ENCODE peak calls at places on chromosomes 16 and 17, in ten cellular contexts. Z is HCT116, G is astrocyte, M is A549, F is neural progenitor cell, U is A673, B is psoas muscle, Y is breast epithelium, L is IMR-90, W is pancreas. R is an unnamed sample.

GRCh38 chr17:82892869-82893565 is 53.2 kb upstream of the ZNF750 start:
- DNase-seq in W (peak; percentile 71), F (no peak), L (peak; percentile 8), M (no peak), U (no peak), Z (no peak), G (no peak), Y (no peak), B (no peak), R (no peak)

GRCh38 chr17:41527076-41528023 is 758 bp downstream of the KRT19 start:
- DNase-seq in F (peak; percentile 64), U (no peak), M (no peak), W (peak; percentile 82), L (no peak), B (no peak), Y (no peak), G (no peak), Z (no peak), R (peak; percentile 69)

GRCh38 chr17:49880291-49881053 is 32.6 kb upstream of the TAC4 start:
- DNase-seq in W (peak; percentile 93), L (peak; percentile 44), G (peak; percentile 20), Y (peak; percentile 72), Z (peak; percentile 70), B (peak; percentile 71), F (peak; percentile 94), U (peak; percentile 73), M (peak; percentile 84), R (peak; percentile 65)

GRCh38 chr16:53482123-53482522 is 20.9 kb downstream of the AKTIP start:
- DNase-seq in U (no peak), L (peak; percentile 21), Y (no peak), B (no peak), F (no peak), G (no peak), W (no peak), Z (no peak), M (no peak), R (no peak)

GRCh38 chr16:15726715-15727114 is 76.7 kb downstream of the NDE1 start:
- DNase-seq in W (peak; percentile 44), B (no peak), G (no peak), F (no peak), Y (no peak), U (no peak), M (no peak), L (no peak), Z (no peak), R (no peak)

GRCh38 chr17:10034719-10035475 is 129.8 kb upstream of the RCVRN start:
- DNase-seq in U (no peak), B (no peak), M (no peak), F (no peak), Z (no peak), G (no peak), L (no peak), W (no peak), Y (no peak), R (no peak)

GRCh38 chr16:6131526-6132050 is 1034.0 kb upstream of the EEF2KMT start:
- DNase-seq in L (no peak), Z (no peak), M (no peak), U (peak; percentile 10), Y (no peak), B (no peak), F (no peak), G (peak; percentile 66), W (no peak), R (no peak)

GRCh38 chr17:16593356-16594102 is 24.5 kb upstream of the ZNF287 start:
- DNase-seq in B (no peak), M (no peak), Y (no peak), Z (no peak), L (peak; percentile 22), U (no peak), G (no peak), W (no peak), F (no peak), R (no peak)

GRCh38 chr16:86876499-86876898 is 298.1 kb downstream of the FOXL1 start:
- DNase-seq in Z (no peak), U (no peak), G (no peak), Y (no peak), B (no peak), L (no peak), W (no peak), F (no peak), M (no peak), R (no peak)

GRCh38 chr17:77687417-77687816 is 271.1 kb upstream of the TNRC6C start:
- DNase-seq in G (no peak), L (no peak), Z (no peak), W (no peak), F (no peak), B (no peak), U (no peak), Y (no peak), M (no peak), R (no peak)
- H3K4me1 ChIP-seq in G (no peaks in the 10 kb centered on the region), L (no peaks in the 10 kb centered on the region), Z (no peaks in the 10 kb centered on the region), W (no peaks in the 10 kb centered on the region), F (peaks cover 7% of the 10 kb centered on the region), B (no peaks in the 10 kb centered on the region), U (peaks cover 23% of the 10 kb centered on the region), Y (no peaks in the 10 kb centered on the region), M (no peaks in the 10 kb centered on the region), R (no peaks in the 10 kb centered on the region)

DNA sequence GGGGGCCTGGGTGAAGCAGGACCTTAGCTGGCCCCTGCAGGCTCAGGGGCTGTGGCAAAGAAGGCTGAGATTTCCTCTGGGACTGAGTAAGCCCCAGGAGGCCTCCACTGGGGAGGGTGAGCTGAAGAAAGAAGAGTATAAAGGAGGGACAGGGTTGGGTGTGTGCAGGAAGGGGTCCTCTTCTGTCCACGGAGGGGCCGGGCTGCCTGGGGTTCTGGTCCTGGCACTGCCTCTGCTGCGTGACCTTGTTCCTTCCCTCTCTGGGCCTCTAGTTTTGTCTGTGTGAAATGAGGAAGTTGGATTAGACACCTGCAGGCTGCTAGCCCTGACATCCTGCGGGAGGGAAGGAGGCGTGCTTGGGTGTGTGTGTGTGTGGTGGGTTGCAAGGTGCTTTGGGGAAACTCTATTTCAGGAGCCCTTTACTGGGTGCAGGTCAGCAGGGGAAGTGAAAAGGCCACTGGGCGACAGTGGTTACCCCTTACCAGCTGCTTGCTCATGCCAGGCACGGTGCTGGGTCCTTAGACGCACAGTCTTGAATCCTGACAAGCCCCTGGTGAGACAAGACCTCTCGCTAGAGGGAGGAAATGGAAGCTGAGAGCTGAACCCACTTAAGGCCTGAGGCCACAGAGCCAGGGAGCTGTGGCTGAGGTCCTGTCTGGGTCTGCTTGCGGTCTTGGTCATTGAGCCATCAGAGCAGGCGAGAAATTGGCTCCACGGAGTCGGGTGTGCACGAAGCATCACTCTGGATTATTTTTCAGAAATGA is 60.7 kb downstream of the OR1D5 start:
- DNase-seq in B (no peak), Z (no peak), G (no peak), F (no peak), Y (no peak), W (no peak), M (no peak), U (no peak), L (no peak), R (no peak)
- H3K4me1 ChIP-seq in B (peaks cover 9% of the 10 kb centered on the region), Z (peaks cover 23% of the 10 kb centered on the region), G (peaks cover 11% of the 10 kb centered on the region), F (no peaks in the 10 kb centered on the region), Y (peaks cover 5% of the 10 kb centered on the region), W (peaks cover 37% of the 10 kb centered on the region), M (peaks cover 54% of the 10 kb centered on the region), U (peaks cover 10% of the 10 kb centered on the region), L (peaks cover 22% of the 10 kb centered on the region), R (peaks cover 22% of the 10 kb centered on the region)

GRCh38 chr17:76601042-76601441 is 15.4 kb upstream of the ST6GALNAC2 start:
- DNase-seq in L (no peak), W (no peak), G (no peak), Y (no peak), M (no peak), Z (no peak), B (no peak), F (no peak), U (no peak), R (no peak)

GRCh38 chr17:76597156-76598003 is 11.7 kb upstream of the ST6GALNAC2 start:
- DNase-seq in Y (peak; percentile 88), B (no peak), W (no peak), F (no peak), G (no peak), M (no peak), L (no peak), Z (no peak), U (no peak), R (peak; percentile 27)

GRCh38 chr17:76599699-76600460 is 14.2 kb upstream of the ST6GALNAC2 start:
- DNase-seq in Y (no peak), G (peak; percentile 36), B (no peak), L (peak; percentile 18), U (no peak), Z (no peak), F (no peak), W (no peak), M (no peak), R (no peak)

GRCh38 chr17:76594676-76595075 is 9.0 kb upstream of the ST6GALNAC2 start:
- DNase-seq in F (no peak), G (no peak), M (no peak), Z (no peak), U (no peak), B (no peak), L (no peak), Y (no peak), W (no peak), R (no peak)

GRCh38 chr17:76598004-76598439 is 12.4 kb upstream of the ST6GALNAC2 start:
- DNase-seq in Z (no peak), F (no peak), L (no peak), B (no peak), Y (no peak), M (no peak), U (no peak), W (no peak), G (no peak), R (no peak)
- H3K4me1 ChIP-seq in Z (peaks cover 66% of the 10 kb centered on the region), F (no peaks in the 10 kb centered on the region), L (peaks cover 2% of the 10 kb centered on the region), B (no peaks in the 10 kb centered on the region), Y (no peaks in the 10 kb centered on the region), M (peaks cover 8% of the 10 kb centered on the region), U (peaks cover 5% of the 10 kb centered on the region), W (no peaks in the 10 kb centered on the region), G (peaks cover 12% of the 10 kb centered on the region), R (peaks cover 53% of the 10 kb centered on the region)

DNA sequence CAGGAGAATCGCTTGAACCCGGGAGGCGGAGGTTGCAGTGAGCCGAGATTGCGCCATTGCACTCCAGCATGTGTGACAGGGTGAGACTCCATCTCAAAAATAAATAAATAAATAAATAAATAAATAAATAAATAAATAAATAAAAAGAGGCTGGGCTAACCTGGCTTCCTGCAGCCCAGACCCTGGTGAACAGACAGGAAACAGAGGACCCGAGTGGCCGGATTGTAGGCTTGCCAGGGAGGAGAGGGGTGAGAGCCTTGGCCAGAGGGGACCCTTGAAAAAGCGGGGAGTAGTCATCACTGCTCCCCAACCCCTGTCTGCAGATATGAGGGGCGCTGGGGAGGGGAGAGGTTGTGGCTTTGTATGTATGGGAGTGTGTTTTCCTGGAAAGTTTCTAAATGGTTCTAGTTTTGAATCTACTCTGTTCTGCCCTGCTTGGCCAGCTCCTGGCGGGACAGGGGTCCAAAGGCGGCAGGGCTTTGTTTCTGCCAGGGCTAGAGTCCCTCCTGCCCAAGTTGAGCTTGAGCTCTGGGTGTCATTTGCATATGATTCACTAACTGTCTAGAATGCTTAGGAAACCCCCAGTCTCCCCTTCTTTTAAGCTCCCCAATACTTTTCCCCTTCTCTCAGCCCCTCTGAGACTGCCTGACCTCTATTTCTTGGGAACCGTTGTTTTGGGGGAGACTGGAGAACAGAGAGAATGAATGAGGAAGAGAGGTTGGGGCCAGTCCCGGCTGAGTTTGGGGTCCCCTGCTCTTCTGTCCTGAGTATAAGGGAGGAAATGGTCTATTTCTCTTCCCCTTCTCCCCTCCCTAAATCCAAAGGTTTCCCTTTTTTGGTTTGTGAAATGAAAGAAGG is 16.4 kb downstream of the RARA start:
- DNase-seq in Z (no peak), W (peak; percentile 30), G (no peak), L (no peak), Y (no peak), B (peak; percentile 18), U (no peak), M (no peak), F (no peak), R (no peak)
- H3K4me1 ChIP-seq in Z (peaks cover 49% of the 10 kb centered on the region), W (peaks cover 56% of the 10 kb centered on the region), G (peaks cover 46% of the 10 kb centered on the region), L (peaks cover 57% of the 10 kb centered on the region), Y (peaks cover 63% of the 10 kb centered on the region), B (peaks cover 96% of the 10 kb centered on the region), U (peaks cover 34% of the 10 kb centered on the region), M (peaks cover 93% of the 10 kb centered on the region), F (peaks cover 13% of the 10 kb centered on the region), R (peaks cover 39% of the 10 kb centered on the region)

GRCh38 chr16:81466351-81466960 is 21.8 kb downstream of the CMIP start:
- DNase-seq in W (peak; percentile 4), Z (no peak), L (peak; percentile 39), M (no peak), U (no peak), B (no peak), Y (no peak), F (peak; percentile 35), G (peak; percentile 55), R (no peak)
- H3K4me1 ChIP-seq in W (peaks cover 26% of the 10 kb centered on the region), Z (no peaks in the 10 kb centered on the region), L (peaks cover 2% of the 10 kb centered on the region), M (peaks cover 78% of the 10 kb centered on the region), U (no peaks in the 10 kb centered on the region), B (peaks cover 3% of the 10 kb centered on the region), Y (no peaks in the 10 kb centered on the region), F (peaks cover 21% of the 10 kb centered on the region), G (no peaks in the 10 kb centered on the region), R (no peaks in the 10 kb centered on the region)